ENCODE peak calls at places on chromosomes 7 and 10, in five cellular contexts. One of them, this sample, is unnamed.

GRCh38 chr10:28722065-28722803 is 44.9 kb downstream of the BAMBI start:
- DNase-seq in gastrocnemius medialis: no peak
- DNase-seq in sigmoid colon: no peak
- DNase-seq in uterus: peak; percentile 52
- DNase-seq in progenitor cell of endocrine pancreas: peak; percentile 30
- DNase-seq in this sample: no peak

GRCh38 chr10:80442879-80443278 is 11.2 kb upstream of the TSPAN14 start:
- DNase-seq in progenitor cell of endocrine pancreas: no peak
- DNase-seq in gastrocnemius medialis: no peak
- DNase-seq in sigmoid colon: no peak
- DNase-seq in uterus: no peak
- DNase-seq in this sample: no peak

GRCh38 chr7:134649231-134649775 is 2.6 kb downstream of the BPGM start:
- DNase-seq in sigmoid colon: no peak
- DNase-seq in gastrocnemius medialis: no peak
- DNase-seq in progenitor cell of endocrine pancreas: no peak
- DNase-seq in uterus: no peak
- DNase-seq in this sample: no peak

GRCh38 chr10:28892818-28893547 is 215.7 kb downstream of the BAMBI start:
- DNase-seq in uterus: no peak
- DNase-seq in progenitor cell of endocrine pancreas: no peak
- DNase-seq in gastrocnemius medialis: no peak
- DNase-seq in sigmoid colon: no peak
- DNase-seq in this sample: no peak

GRCh38 chr10:91635401-91636400 is 2.8 kb upstream of the PPP1R3C start:
- DNase-seq in progenitor cell of endocrine pancreas: peak; percentile 30
- DNase-seq in uterus: peak; percentile 87
- DNase-seq in sigmoid colon: peak; percentile 82
- DNase-seq in gastrocnemius medialis: peak; percentile 69
- DNase-seq in this sample: peak; percentile 50

GRCh38 chr7:86745019-86745745 is 101.5 kb downstream of the GRM3 start:
- DNase-seq in progenitor cell of endocrine pancreas: no peak
- DNase-seq in uterus: no peak
- DNase-seq in gastrocnemius medialis: no peak
- DNase-seq in sigmoid colon: no peak
- DNase-seq in this sample: no peak

GRCh38 chr7:101363734-101364374 is 1.2 kb downstream of the COL26A1 start:
- DNase-seq in sigmoid colon: peak; percentile 73
- DNase-seq in gastrocnemius medialis: peak; percentile 14
- DNase-seq in progenitor cell of endocrine pancreas: peak; percentile 70
- DNase-seq in uterus: peak; percentile 22
- DNase-seq in this sample: no peak

GRCh38 chr7:101767544-101767943 is 49.9 kb upstream of the CUX1 start:
- DNase-seq in sigmoid colon: no peak
- DNase-seq in uterus: no peak
- DNase-seq in progenitor cell of endocrine pancreas: no peak
- DNase-seq in gastrocnemius medialis: no peak
- DNase-seq in this sample: no peak

GRCh38 chr7:156731651-156732050 is 91.1 kb downstream of the RNF32 start:
- DNase-seq in sigmoid colon: no peak
- DNase-seq in uterus: no peak
- DNase-seq in gastrocnemius medialis: no peak
- DNase-seq in progenitor cell of endocrine pancreas: no peak
- DNase-seq in this sample: no peak

GRCh38 chr7:100685049-100685605 is 8.9 kb downstream of the GIGYF1 start:
- DNase-seq in gastrocnemius medialis: no peak
- DNase-seq in sigmoid colon: no peak
- DNase-seq in uterus: no peak
- DNase-seq in progenitor cell of endocrine pancreas: no peak
- DNase-seq in this sample: no peak

GRCh38 chr10:32773105-32773504 is 184.9 kb downstream of the ITGB1 start:
- DNase-seq in progenitor cell of endocrine pancreas: no peak
- DNase-seq in uterus: no peak
- DNase-seq in sigmoid colon: no peak
- DNase-seq in gastrocnemius medialis: no peak
- DNase-seq in this sample: no peak

GRCh38 chr7:71974611-71975010 is 437.5 kb downstream of the CALN1 start:
- DNase-seq in progenitor cell of endocrine pancreas: no peak
- DNase-seq in uterus: no peak
- DNase-seq in gastrocnemius medialis: no peak
- DNase-seq in sigmoid colon: no peak
- DNase-seq in this sample: no peak

GRCh38 chr10:3777876-3778707 is 6.9 kb downstream of the KLF6 start:
- DNase-seq in uterus: no peak
- DNase-seq in gastrocnemius medialis: no peak
- DNase-seq in sigmoid colon: no peak
- DNase-seq in progenitor cell of endocrine pancreas: no peak
- DNase-seq in this sample: no peak

GRCh38 chr10:110659558-110659957 is 15.4 kb downstream of the RBM20 start:
- DNase-seq in progenitor cell of endocrine pancreas: no peak
- DNase-seq in uterus: no peak
- DNase-seq in sigmoid colon: no peak
- DNase-seq in gastrocnemius medialis: no peak
- DNase-seq in this sample: no peak

GRCh38 chr10:14487511-14487909 is 156.8 kb upstream of the FRMD4A start:
- DNase-seq in progenitor cell of endocrine pancreas: no peak
- DNase-seq in gastrocnemius medialis: no peak
- DNase-seq in sigmoid colon: no peak
- DNase-seq in uterus: no peak
- DNase-seq in this sample: no peak

GRCh38 chr10:95389982-95390381 is 99.2 kb upstream of the PDLIM1 start:
- DNase-seq in gastrocnemius medialis: no peak
- DNase-seq in uterus: no peak
- DNase-seq in progenitor cell of endocrine pancreas: no peak
- DNase-seq in sigmoid colon: no peak
- DNase-seq in this sample: no peak

GRCh38 chr10:63977329-63977923 is 456.2 kb downstream of the REEP3 start:
- DNase-seq in gastrocnemius medialis: no peak
- DNase-seq in progenitor cell of endocrine pancreas: peak; percentile 29
- DNase-seq in uterus: no peak
- DNase-seq in sigmoid colon: no peak
- DNase-seq in this sample: no peak

GRCh38 chr7:40306025-40306424 is 171.2 kb downstream of the SUGCT start:
- DNase-seq in sigmoid colon: no peak
- DNase-seq in progenitor cell of endocrine pancreas: no peak
- DNase-seq in gastrocnemius medialis: no peak
- DNase-seq in uterus: no peak
- DNase-seq in this sample: no peak

GRCh38 chr7:24757799-24758275 is 573 bp upstream of the GSDME start:
- DNase-seq in uterus: peak; percentile 18
- DNase-seq in sigmoid colon: no peak
- DNase-seq in gastrocnemius medialis: no peak
- DNase-seq in progenitor cell of endocrine pancreas: no peak
- DNase-seq in this sample: no peak

GRCh38 chr10:30831401-30831800 is 200.3 kb downstream of the ZNF438 start:
- DNase-seq in progenitor cell of endocrine pancreas: no peak
- DNase-seq in gastrocnemius medialis: no peak
- DNase-seq in sigmoid colon: no peak
- DNase-seq in uterus: no peak
- DNase-seq in this sample: no peak

GRCh38 chr10:29243750-29244149 is 45.1 kb upstream of the LYZL1 start:
- DNase-seq in gastrocnemius medialis: no peak
- DNase-seq in sigmoid colon: no peak
- DNase-seq in progenitor cell of endocrine pancreas: no peak
- DNase-seq in uterus: no peak
- DNase-seq in this sample: no peak

GRCh38 chr10:95832216-95833037 is 75.3 kb upstream of the CC2D2B start:
- DNase-seq in gastrocnemius medialis: no peak
- DNase-seq in uterus: no peak
- DNase-seq in progenitor cell of endocrine pancreas: no peak
- DNase-seq in sigmoid colon: no peak
- DNase-seq in this sample: no peak

GRCh38 chr7:92584953-92585352 is 5.2 kb downstream of the FAM133B start:
- DNase-seq in sigmoid colon: no peak
- DNase-seq in uterus: no peak
- DNase-seq in progenitor cell of endocrine pancreas: no peak
- DNase-seq in gastrocnemius medialis: no peak
- DNase-seq in this sample: no peak

GRCh38 chr7:131123991-131124629 is 203.6 kb upstream of the MKLN1 start:
- DNase-seq in gastrocnemius medialis: no peak
- DNase-seq in uterus: no peak
- DNase-seq in sigmoid colon: no peak
- DNase-seq in progenitor cell of endocrine pancreas: no peak
- DNase-seq in this sample: no peak

GRCh38 chr10:131868436-131868835 is 32.4 kb upstream of the PPP2R2D start:
- DNase-seq in gastrocnemius medialis: no peak
- DNase-seq in progenitor cell of endocrine pancreas: no peak
- DNase-seq in uterus: no peak
- DNase-seq in sigmoid colon: peak; percentile 39
- DNase-seq in this sample: no peak

GRCh38 chr7:141072548-141073172 is 1.2 kb upstream of the TMEM178B start:
- DNase-seq in progenitor cell of endocrine pancreas: peak; percentile 15
- DNase-seq in uterus: peak; percentile 54
- DNase-seq in gastrocnemius medialis: peak; percentile 46
- DNase-seq in sigmoid colon: peak; percentile 78
- DNase-seq in this sample: no peak

GRCh38 chr10:75040576-75040975 is 70.9 kb upstream of the SAMD8 start:
- DNase-seq in uterus: no peak
- DNase-seq in gastrocnemius medialis: no peak
- DNase-seq in progenitor cell of endocrine pancreas: no peak
- DNase-seq in sigmoid colon: no peak
- DNase-seq in this sample: no peak

GRCh38 chr10:23613900-23614299 is 175.0 kb downstream of the OTUD1 start:
- DNase-seq in uterus: no peak
- DNase-seq in sigmoid colon: no peak
- DNase-seq in progenitor cell of endocrine pancreas: no peak
- DNase-seq in gastrocnemius medialis: no peak
- DNase-seq in this sample: no peak

GRCh38 chr7:116522247-116522646 is 2.6 kb upstream of the CAV1 start:
- DNase-seq in progenitor cell of endocrine pancreas: no peak
- DNase-seq in sigmoid colon: no peak
- DNase-seq in uterus: no peak
- DNase-seq in gastrocnemius medialis: no peak
- DNase-seq in this sample: no peak

GRCh38 chr10:68871105-68871711 is 29.9 kb upstream of the DDX50 start:
- DNase-seq in sigmoid colon: no peak
- DNase-seq in gastrocnemius medialis: no peak
- DNase-seq in progenitor cell of endocrine pancreas: no peak
- DNase-seq in uterus: peak; percentile 15
- DNase-seq in this sample: no peak

GRCh38 chr7:132575336-132575986 is 809 bp downstream of the PLXNA4 start:
- DNase-seq in progenitor cell of endocrine pancreas: no peak
- DNase-seq in sigmoid colon: peak; percentile 80
- DNase-seq in gastrocnemius medialis: no peak
- DNase-seq in uterus: peak; percentile 54
- DNase-seq in this sample: no peak

GRCh38 chr10:99470327-99470726 is 39.9 kb upstream of the GOT1 start:
- DNase-seq in gastrocnemius medialis: no peak
- DNase-seq in sigmoid colon: no peak
- DNase-seq in progenitor cell of endocrine pancreas: no peak
- DNase-seq in uterus: no peak
- DNase-seq in this sample: no peak

GRCh38 chr10:132135398-132135872 is 51.3 kb upstream of the DPYSL4 start:
- DNase-seq in uterus: no peak
- DNase-seq in sigmoid colon: peak; percentile 57
- DNase-seq in gastrocnemius medialis: no peak
- DNase-seq in progenitor cell of endocrine pancreas: no peak
- DNase-seq in this sample: no peak

GRCh38 chr10:48199580-48200377 is 74.7 kb downstream of the FRMPD2 start:
- DNase-seq in uterus: no peak
- DNase-seq in gastrocnemius medialis: no peak
- DNase-seq in sigmoid colon: no peak
- DNase-seq in progenitor cell of endocrine pancreas: no peak
- DNase-seq in this sample: no peak

GRCh38 chr10:116055252-116055918 is 217.6 kb downstream of the GFRA1 start:
- DNase-seq in progenitor cell of endocrine pancreas: no peak
- DNase-seq in uterus: no peak
- DNase-seq in sigmoid colon: no peak
- DNase-seq in gastrocnemius medialis: no peak
- DNase-seq in this sample: no peak

GRCh38 chr7:2736411-2736914 is 48.5 kb downstream of the AMZ1 start:
- DNase-seq in sigmoid colon: peak; percentile 62
- DNase-seq in uterus: peak; percentile 9
- DNase-seq in gastrocnemius medialis: no peak
- DNase-seq in progenitor cell of endocrine pancreas: no peak
- DNase-seq in this sample: no peak

GRCh38 chr10:24418532-24418931 is 209.6 kb downstream of the KIAA1217 start:
- DNase-seq in uterus: no peak
- DNase-seq in progenitor cell of endocrine pancreas: no peak
- DNase-seq in gastrocnemius medialis: no peak
- DNase-seq in sigmoid colon: no peak
- DNase-seq in this sample: no peak

GRCh38 chr7:20745716-20746115 is 41.0 kb downstream of the SP8 start:
- DNase-seq in gastrocnemius medialis: no peak
- DNase-seq in progenitor cell of endocrine pancreas: no peak
- DNase-seq in sigmoid colon: no peak
- DNase-seq in uterus: no peak
- DNase-seq in this sample: no peak

GRCh38 chr7:47576909-47577255 is 5.0 kb downstream of the TNS3 start:
- DNase-seq in uterus: no peak
- DNase-seq in progenitor cell of endocrine pancreas: no peak
- DNase-seq in sigmoid colon: no peak
- DNase-seq in gastrocnemius medialis: no peak
- DNase-seq in this sample: no peak
- TF ChIP-seq CTCF in uterus: no peak
- TF ChIP-seq CTCF in progenitor cell of endocrine pancreas: no peak
- TF ChIP-seq CTCF in sigmoid colon: no peak
- TF ChIP-seq CTCF in gastrocnemius medialis: no peak
- TF ChIP-seq CTCF in this sample: no peak

GRCh38 chr10:111990734-111991133 is 192.8 kb downstream of the GPAM start:
- DNase-seq in sigmoid colon: no peak
- DNase-seq in gastrocnemius medialis: no peak
- DNase-seq in uterus: no peak
- DNase-seq in progenitor cell of endocrine pancreas: no peak
- DNase-seq in this sample: no peak
- TF ChIP-seq CTCF in sigmoid colon: no peak
- TF ChIP-seq CTCF in gastrocnemius medialis: no peak
- TF ChIP-seq CTCF in uterus: no peak
- TF ChIP-seq CTCF in progenitor cell of endocrine pancreas: peak; percentile 30
- TF ChIP-seq CTCF in this sample: no peak

GRCh38 chr7:35508623-35509400 is 186.1 kb downstream of the HERPUD2 start:
- DNase-seq in gastrocnemius medialis: no peak
- DNase-seq in uterus: no peak
- DNase-seq in sigmoid colon: no peak
- DNase-seq in progenitor cell of endocrine pancreas: no peak
- DNase-seq in this sample: no peak
- TF ChIP-seq CTCF in gastrocnemius medialis: no peak
- TF ChIP-seq CTCF in uterus: no peak
- TF ChIP-seq CTCF in sigmoid colon: no peak
- TF ChIP-seq CTCF in progenitor cell of endocrine pancreas: peak; percentile 12
- TF ChIP-seq CTCF in this sample: no peak

GRCh38 chr10:87817291-87817872 is 644 bp downstream of the ATAD1 start:
- DNase-seq in sigmoid colon: no peak
- DNase-seq in progenitor cell of endocrine pancreas: no peak
- DNase-seq in gastrocnemius medialis: no peak
- DNase-seq in uterus: no peak
- DNase-seq in this sample: no peak

GRCh38 chr10:87816842-87817178 is 1.2 kb downstream of the ATAD1 start:
- DNase-seq in sigmoid colon: no peak
- DNase-seq in uterus: no peak
- DNase-seq in gastrocnemius medialis: no peak
- DNase-seq in progenitor cell of endocrine pancreas: no peak
- DNase-seq in this sample: no peak

GRCh38 chr10:87819274-87819585 is 1.2 kb upstream of the ATAD1 start:
- DNase-seq in sigmoid colon: no peak
- DNase-seq in gastrocnemius medialis: no peak
- DNase-seq in uterus: no peak
- DNase-seq in progenitor cell of endocrine pancreas: no peak
- DNase-seq in this sample: no peak

GRCh38 chr10:87818505-87819273 is 663 bp upstream of the ATAD1 start:
- DNase-seq in uterus: no peak
- DNase-seq in progenitor cell of endocrine pancreas: no peak
- DNase-seq in sigmoid colon: peak; percentile 56
- DNase-seq in gastrocnemius medialis: no peak
- DNase-seq in this sample: no peak

GRCh38 chr10:87817873-87818504 is at the start of gene ATAD1:
- DNase-seq in progenitor cell of endocrine pancreas: peak; percentile 77
- DNase-seq in sigmoid colon: peak; percentile 89
- DNase-seq in gastrocnemius medialis: peak; percentile 72
- DNase-seq in uterus: peak; percentile 60
- DNase-seq in this sample: peak; percentile 46
- TF ChIP-seq CTCF in progenitor cell of endocrine pancreas: peak; percentile 37
- TF ChIP-seq CTCF in sigmoid colon: no peak
- TF ChIP-seq CTCF in gastrocnemius medialis: peak; percentile 12
- TF ChIP-seq CTCF in uterus: no peak
- TF ChIP-seq CTCF in this sample: no peak